ENCODE peak calls at places on chromosomes 5 and 9, in five cellular contexts. G, S, K, J and I are unnamed samples.

GRCh38 chr5:124742983-124743533 is 3.4 kb downstream of the ZNF608 start:
- DNase-seq in J (peak; percentile 33), K (peak; percentile 40), G (no peak), S (peak; percentile 27), I (no peak)

GRCh38 chr5:3671366-3671765 is 75.7 kb downstream of the IRX1 start:
- DNase-seq in K (no peak), J (no peak), S (no peak), G (no peak), I (no peak)

GRCh38 chr5:7244977-7245376 is 151.0 kb upstream of the ADCY2 start:
- DNase-seq in G (no peak), S (no peak), J (no peak), K (no peak), I (no peak)

GRCh38 chr9:21513431-21513830 is 31.3 kb upstream of the IFNE start:
- DNase-seq in S (no peak), K (no peak), J (no peak), G (no peak), I (no peak)

GRCh38 chr5:91742504-91742903 is 359.4 kb upstream of the ARRDC3 start:
- DNase-seq in K (no peak), G (no peak), S (no peak), J (no peak), I (no peak)

GRCh38 chr9:109149722-109150121 is 17.3 kb downstream of the FRRS1L start:
- DNase-seq in K (no peak), J (no peak), G (no peak), S (no peak), I (no peak)

GRCh38 chr5:169545762-169546161 is 37.8 kb upstream of the SPDL1 start:
- DNase-seq in J (no peak), K (no peak), S (no peak), G (no peak), I (no peak)

GRCh38 chr9:18137815-18138214 is 336.1 kb upstream of the ADAMTSL1 start:
- DNase-seq in G (no peak), J (no peak), K (no peak), S (no peak), I (no peak)

GRCh38 chr5:136011427-136012001 is 17.3 kb upstream of the TGFBI start:
- DNase-seq in G (no peak), S (no peak), J (no peak), K (no peak), I (no peak)

GRCh38 chr5:45512521-45512920 is 183.7 kb downstream of the HCN1 start:
- DNase-seq in K (no peak), S (no peak), J (no peak), G (no peak), I (no peak)

GRCh38 chr5:135492319-135492626 is 40.1 kb upstream of the TIFAB start:
- DNase-seq in G (no peak), K (no peak), J (no peak), S (no peak), I (no peak)

GRCh38 chr5:16727937-16728336 is 111.1 kb upstream of the RETREG1 start:
- DNase-seq in S (no peak), K (peak; percentile 40), G (no peak), J (peak; percentile 51), I (no peak)

GRCh38 chr9:128684065-128684324 is 5.0 kb upstream of the SET start:
- DNase-seq in K (no peak), J (no peak), G (no peak), S (no peak), I (no peak)

GRCh38 chr5:1007681-1008450 is 736 bp upstream of the NKD2 start:
- DNase-seq in G (no peak), S (peak; percentile 21), J (no peak), K (peak; percentile 20), I (no peak)

GRCh38 chr5:98772415-98773213 is 849 bp upstream of the RGMB start:
- DNase-seq in J (peak; percentile 89), G (no peak), S (peak; percentile 76), K (peak; percentile 67), I (peak; percentile 24)

GRCh38 chr5:64384761-64385160 is 121.1 kb upstream of the RGS7BP start:
- DNase-seq in J (no peak), S (no peak), K (no peak), G (no peak), I (no peak)

GRCh38 chr5:159034083-159034824 is 65.5 kb downstream of the EBF1 start:
- DNase-seq in S (no peak), G (no peak), K (no peak), J (no peak), I (no peak)

GRCh38 chr9:135572233-135572632 is 10.7 kb downstream of the PAEP start:
- DNase-seq in G (no peak), K (no peak), S (no peak), J (no peak), I (no peak)

GRCh38 chr5:16140944-16141343 is 38.6 kb downstream of the MARCHF11 start:
- DNase-seq in S (no peak), G (no peak), K (no peak), J (no peak), I (no peak)

GRCh38 chr5:157049605-157050004 is 9.3 kb downstream of the HAVCR1 start:
- DNase-seq in G (no peak), K (no peak), J (no peak), S (no peak), I (no peak)

GRCh38 chr5:157047898-157048297 is 11.0 kb downstream of the HAVCR1 start:
- DNase-seq in J (no peak), S (no peak), G (no peak), K (no peak), I (no peak)

GRCh38 chr5:157050050-157050449 is 8.9 kb downstream of the HAVCR1 start:
- DNase-seq in S (no peak), K (no peak), J (no peak), G (no peak), I (no peak)

GRCh38 chr5:157045601-157046000 is 13.3 kb downstream of the HAVCR1 start:
- DNase-seq in S (no peak), J (no peak), G (no peak), K (no peak), I (no peak)

GRCh38 chr5:157046041-157046440 is 12.9 kb downstream of the HAVCR1 start:
- DNase-seq in K (peak; percentile 45), G (no peak), S (no peak), J (no peak), I (no peak)
- TF ChIP-seq CTCF in K (no peak), G (no peak), S (no peak), J (no peak), I (no peak)

GRCh38 chr5:138981131-138981530 is 106.0 kb upstream of the LRRTM2 start:
- DNase-seq in S (no peak), K (no peak), J (no peak), G (no peak), I (no peak)
- H3K27ac ChIP-seq in S (no peak overlapping the region), K (no peak overlapping the region), J (no peak overlapping the region), G (no peak overlapping the region), I (no peak overlapping the region)

DNA sequence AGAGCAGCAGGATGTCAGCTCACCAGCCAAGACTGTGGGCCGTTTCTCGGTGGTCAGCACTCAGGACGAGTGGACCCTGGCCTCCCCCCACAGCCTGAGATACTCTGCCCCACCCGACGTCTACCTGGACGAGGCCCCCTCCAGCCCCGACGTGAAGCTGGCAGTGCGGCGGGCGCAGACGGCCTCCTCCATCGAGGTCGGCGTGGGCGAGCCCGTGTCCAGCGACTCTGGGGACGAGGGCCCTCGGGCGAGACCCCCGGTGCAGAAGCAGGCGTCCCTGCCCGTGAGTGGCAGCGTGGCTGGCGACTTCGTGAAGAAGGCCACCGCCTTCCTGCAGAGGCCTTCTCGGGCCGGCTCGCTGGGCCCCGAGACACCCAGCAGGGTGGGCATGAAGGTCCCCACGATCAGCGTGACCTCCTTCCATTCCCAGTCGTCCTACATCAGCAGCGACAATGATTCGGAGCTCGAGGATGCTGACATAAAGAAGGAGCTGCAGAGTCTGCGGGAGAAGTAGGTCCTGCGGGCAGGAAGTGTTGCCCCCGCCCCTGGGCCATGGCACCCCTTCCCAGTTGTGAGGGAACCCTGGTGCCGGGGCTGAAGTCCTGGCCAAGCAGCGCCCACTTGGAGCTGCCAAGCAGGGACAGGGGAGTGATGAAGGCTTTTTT is 108.9 kb downstream of the WNK2 start:
- DNase-seq in J (no peak), S (no peak), G (no peak), K (no peak), I (no peak)
- TF ChIP-seq POLR2A in J (no peak), S (no peak), G (no peak), K (no peak), I (no peak)

DNA sequence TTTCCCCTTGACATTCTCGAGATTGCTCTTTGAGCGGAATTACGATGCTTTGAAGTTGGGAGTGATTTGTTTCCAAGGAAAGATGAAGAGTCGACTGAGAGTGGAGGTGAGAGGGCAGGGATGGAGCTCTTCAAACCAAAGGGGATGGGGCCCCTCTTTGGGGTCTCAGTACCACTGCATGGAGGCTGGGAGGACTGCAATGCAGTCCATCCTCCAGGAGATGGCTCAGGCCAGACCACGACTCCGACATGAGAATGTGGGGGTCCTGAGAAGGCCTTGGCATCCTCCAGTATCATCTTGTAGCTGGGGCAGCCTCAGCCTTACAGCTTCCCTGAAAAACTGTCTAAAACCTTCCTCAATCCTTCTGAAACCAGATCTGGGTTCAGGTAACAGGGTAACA is 51.1 kb upstream of the CDKN2AIPNL start:
- DNase-seq in K (no peak), G (peak; percentile 8), S (no peak), J (no peak), I (no peak)
- TF ChIP-seq CTCF in K (no peak), G (no peak), S (no peak), J (no peak), I (no peak)

GRCh38 chr9:133633681-133633990 is 2.5 kb upstream of the DBH start:
- DNase-seq in K (no peak), G (no peak), J (no peak), S (no peak), I (no peak)
- H3K27ac ChIP-seq in K (no peak overlapping the region), G (no peak overlapping the region), J (no peak overlapping the region), S (no peak overlapping the region), I (no peak overlapping the region)

GRCh38 chr9:131727184-131727785 is 12.6 kb downstream of the RAPGEF1 start:
- DNase-seq in S (no peak), G (no peak), K (no peak), J (no peak), I (no peak)
- TF ChIP-seq POLR2A in S (no peak), G (no peak), K (no peak), J (no peak), I (no peak)